ENCODE peak calls at places on chromosomes 13 and 19, in four cellular contexts. X, H, U and Y are unnamed samples.

GRCh38 chr19:49469828-49470614 is 4.0 kb upstream of the FLT3LG start:
- DNase-seq in X (peak), H (no peak), U (no peak), Y (no peak)

GRCh38 chr19:48110350-48110966 is at the start of gene PLA2G4C:
- DNase-seq in X (peak), H (peak), U (peak), Y (peak)

GRCh38 chr19:30666301-30666803 is 294.2 kb downstream of the ZNF536 start:
- DNase-seq in X (no peak), H (peak), U (peak), Y (peak)

GRCh38 chr19:30406220-30406944 is 34.2 kb downstream of the ZNF536 start:
- DNase-seq in X (no peak), H (peak), U (no peak), Y (peak)

GRCh38 chr13:47250141-47250540 is 353.3 kb upstream of the HTR2A start:
- DNase-seq in X (no peak), H (no peak), U (no peak), Y (no peak)

GRCh38 chr13:48160879-48161278 is 66.0 kb upstream of the MED4 start:
- DNase-seq in X (no peak), H (no peak), U (no peak), Y (no peak)

GRCh38 chr13:76709851-76710250 is 176.4 kb downstream of the KCTD12 start:
- DNase-seq in X (no peak), H (no peak), U (no peak), Y (no peak)

GRCh38 chr19:31058676-31059075 is 290.6 kb downstream of the TSHZ3 start:
- DNase-seq in X (no peak), H (no peak), U (no peak), Y (peak)

GRCh38 chr13:98284677-98285076 is 107.6 kb upstream of the RNF113B start:
- DNase-seq in X (no peak), H (no peak), U (no peak), Y (no peak)

GRCh38 chr19:50329146-50329925 is at the start of gene KCNC3:
- DNase-seq in X (peak), H (peak), U (peak), Y (peak)

GRCh38 chr13:35164324-35164932 is 222.4 kb downstream of the NBEA start:
- DNase-seq in X (peak), H (peak), U (peak), Y (no peak)

GRCh38 chr13:20713751-20714150 is 10.3 kb downstream of the IL17D start:
- DNase-seq in X (no peak), H (no peak), U (no peak), Y (no peak)

GRCh38 chr13:110233181-110233641 is 73.7 kb downstream of the COL4A1 start:
- DNase-seq in X (no peak), H (no peak), U (no peak), Y (no peak)

GRCh38 chr19:46351241-46352041 is 4.6 kb downstream of the PPP5C start:
- DNase-seq in X (no peak), H (no peak), U (no peak), Y (no peak)

GRCh38 chr19:13013649-13014048 is 18.4 kb downstream of the NFIX start:
- DNase-seq in X (no peak), H (no peak), U (no peak), Y (no peak)

DNA sequence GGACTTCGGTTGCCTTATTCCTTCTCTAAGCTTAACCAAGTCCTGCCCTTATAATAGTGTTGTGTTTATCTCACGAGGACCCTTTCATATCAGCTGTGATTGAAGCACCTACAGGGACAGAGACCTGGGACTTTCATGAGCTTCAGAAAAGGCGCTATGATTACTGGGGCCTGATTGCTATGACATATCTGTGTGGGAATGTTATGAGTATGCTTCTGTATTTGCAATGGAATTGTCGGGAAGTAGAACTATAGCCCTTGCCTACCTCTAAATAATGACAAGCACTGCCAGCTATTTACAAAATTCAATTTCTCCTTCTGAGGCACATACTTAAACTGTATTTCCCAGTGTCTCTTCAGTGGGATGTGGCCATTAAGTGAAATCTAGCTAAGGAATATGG is 191.5 kb downstream of the LHFPL6 start:
- DNase-seq in X (no peak), H (no peak), U (no peak), Y (no peak)
- TF ChIP-seq EZH2 in X (no peak), H (no peak), U (no peak), Y (no peak)

GRCh38 chr13:52734075-52734623 is 5.5 kb downstream of the CNMD start:
- DNase-seq in X (no peak), H (no peak), U (no peak), Y (no peak)
- TF ChIP-seq USF2 in X (no peak), H (no peak), U (no peak), Y (no peak)

GRCh38 chr13:83621765-83622421 is 260.4 kb downstream of the SLITRK1 start:
- DNase-seq in X (no peak), H (no peak), U (no peak), Y (no peak)

GRCh38 chr13:83613524-83613923 is 268.8 kb downstream of the SLITRK1 start:
- DNase-seq in X (no peak), H (no peak), U (no peak), Y (no peak)

GRCh38 chr13:83622422-83622784 is 259.9 kb downstream of the SLITRK1 start:
- DNase-seq in X (no peak), H (no peak), U (no peak), Y (no peak)

GRCh38 chr13:83620535-83621220 is 261.6 kb downstream of the SLITRK1 start:
- DNase-seq in X (no peak), H (no peak), U (no peak), Y (no peak)

GRCh38 chr13:83618966-83619365 is 263.3 kb downstream of the SLITRK1 start:
- DNase-seq in X (no peak), H (no peak), U (no peak), Y (no peak)
- TF ChIP-seq BRCA1 in X (no peak), H (no peak), U (no peak), Y (no peak)

DNA sequence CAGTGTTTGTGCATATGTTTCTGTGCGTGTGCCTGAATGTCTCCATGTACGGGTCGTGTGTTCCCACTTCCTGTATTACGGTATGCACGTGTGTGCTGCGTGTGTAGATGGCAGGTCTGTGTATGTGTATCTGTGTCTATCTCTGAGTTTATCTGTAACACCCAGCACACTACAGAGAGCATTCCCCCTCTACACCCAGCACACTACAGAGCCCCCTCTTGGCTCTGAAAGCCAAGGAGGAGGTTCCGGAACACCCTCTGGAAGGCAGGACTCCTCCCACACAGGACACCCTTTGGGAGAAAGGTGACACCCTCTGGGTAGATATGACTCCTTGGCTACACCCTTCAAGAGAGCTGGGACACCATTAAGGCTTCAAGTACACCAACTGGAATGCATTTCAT is 2.1 kb upstream of the ERFL start:
- DNase-seq in X (no peak), H (no peak), U (peak), Y (no peak)
- TF ChIP-seq EZH2 in X (no peak), H (no peak), U (no peak), Y (no peak)

DNA sequence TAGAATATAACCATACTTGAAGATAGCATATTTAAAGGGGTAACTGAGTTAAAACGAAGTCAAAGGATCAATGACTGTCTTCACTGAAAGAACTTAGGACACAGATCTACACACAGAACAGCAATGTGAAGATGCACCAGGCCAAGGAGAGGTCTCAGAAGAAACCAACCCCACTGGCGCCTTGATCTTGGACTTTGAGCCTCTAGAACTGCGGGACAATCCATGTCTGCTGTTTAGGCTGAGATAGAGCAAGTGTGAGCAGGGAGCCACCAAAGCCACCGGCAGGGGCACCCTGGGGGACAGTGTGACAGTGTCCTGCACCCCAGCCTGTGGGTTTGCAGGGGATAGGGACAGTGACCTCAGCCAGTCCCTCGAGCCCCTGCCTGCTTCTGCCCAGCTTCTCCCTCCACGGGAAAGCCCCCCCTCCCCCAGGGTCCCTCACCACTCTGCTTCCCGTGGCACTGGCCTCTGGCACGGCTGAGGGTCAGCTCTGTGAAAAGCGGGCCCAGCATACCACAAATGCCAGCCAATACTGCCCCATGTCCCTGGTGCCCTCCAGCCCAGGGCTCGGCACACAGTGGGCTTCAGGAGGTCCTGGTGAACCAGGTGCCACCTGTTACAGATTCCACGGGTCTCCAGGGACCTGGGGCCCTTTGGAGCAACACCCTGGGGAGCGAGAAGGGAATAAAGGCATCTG is 40.8 kb downstream of the KLF2 start:
- DNase-seq in X (no peak), H (no peak), U (no peak), Y (no peak)
- TF ChIP-seq USF2 in X (no peak), H (no peak), U (no peak), Y (no peak)